ENCODE peak calls at places on chromosome 2, in five cellular contexts. U, B, P, K and G are unnamed samples.

GRCh38 chr2:191064590-191064989 is 50.6 kb upstream of the STAT1 start:
- DNase-seq in U (no peak), B (no peak), P (no peak), K (no peak), G (no peak)

GRCh38 chr2:86238354-86238753 is 39.1 kb downstream of the MRPL35 start:
- DNase-seq in U (peak), B (no peak), P (no peak), K (no peak), G (no peak)

GRCh38 chr2:97849881-97850540 is 136.6 kb downstream of the ZAP70 start:
- DNase-seq in U (no peak), B (no peak), P (no peak), K (no peak), G (peak)

GRCh38 chr2:219569635-219570034 is 1.7 kb downstream of the OBSL1 start:
- DNase-seq in U (no peak), B (no peak), P (no peak), K (no peak), G (no peak)

GRCh38 chr2:116754371-116755101 is 1060.0 kb upstream of the DDX18 start:
- DNase-seq in U (no peak), B (no peak), P (no peak), K (no peak), G (no peak)

GRCh38 chr2:29011650-29012060 is 30.6 kb downstream of the TOGARAM2 start:
- DNase-seq in U (peak), B (no peak), P (peak), K (no peak), G (no peak)

GRCh38 chr2:84912984-84913383 is 7.5 kb downstream of the TMSB10 start:
- DNase-seq in U (no peak), B (no peak), P (no peak), K (no peak), G (no peak)

GRCh38 chr2:70921031-70921430 is 14.7 kb upstream of the ATP6V1B1 start:
- DNase-seq in U (no peak), B (no peak), P (no peak), K (no peak), G (no peak)

GRCh38 chr2:215726070-215726469 is 287.3 kb downstream of the MREG start:
- DNase-seq in U (no peak), B (no peak), P (no peak), K (no peak), G (no peak)

GRCh38 chr2:12507295-12507694 is 209.4 kb upstream of the TRIB2 start:
- DNase-seq in U (peak), B (no peak), P (peak), K (peak), G (peak)

GRCh38 chr2:217901826-217902225 is 101.0 kb downstream of the TNS1 start:
- DNase-seq in U (no peak), B (no peak), P (no peak), K (peak), G (no peak)